ENCODE peak calls at places on chromosome 3, in eight cellular contexts. Y is endothelial cell of umbilical vein, W is K562, G is A549, F is HCT116, M is HepG2, T is H1, I is GM12878. L is an unnamed sample.

GRCh38 chr3:107028086-107028485 is 349.2 kb upstream of the CCDC54 start:
- DNase-seq in Y (no peak), W (no peak), G (no peak), F (no peak), M (no peak), T (no peak), I (no peak), L (no peak)

GRCh38 chr3:65902304-65902793 is 136.4 kb downstream of the MAGI1 start:
- DNase-seq in Y (no peak), W (no peak), G (no peak), F (no peak), M (no peak), T (peak), I (no peak), L (no peak)

GRCh38 chr3:168040624-168041208 is 55.0 kb downstream of the GOLIM4 start:
- DNase-seq in Y (peak), W (peak), G (peak), F (peak), M (peak), T (no peak), I (no peak), L (peak)

GRCh38 chr3:108441081-108441507 is 69.3 kb downstream of the MYH15 start:
- DNase-seq in Y (no peak), W (no peak), G (no peak), F (no peak), M (no peak), T (no peak), I (no peak), L (no peak)

GRCh38 chr3:194194051-194194756 is 58.3 kb downstream of the HES1 start:
- DNase-seq in Y (no peak), W (no peak), G (no peak), F (no peak), M (no peak), T (no peak), I (no peak), L (peak)

GRCh38 chr3:151171145-151171544 is 31.9 kb downstream of the GPR171 start:
- DNase-seq in Y (no peak), W (no peak), G (no peak), F (no peak), M (peak), T (no peak), I (no peak), L (peak)

GRCh38 chr3:10628902-10629700 is 123.7 kb upstream of the ATP2B2 start:
- DNase-seq in Y (no peak), W (no peak), G (no peak), F (no peak), M (no peak), T (no peak), I (no peak), L (no peak)

GRCh38 chr3:172040976-172041963 is 1.9 kb downstream of the FNDC3B start:
- DNase-seq in Y (no peak), W (no peak), G (peak), F (no peak), M (no peak), T (no peak), I (no peak), L (peak)

GRCh38 chr3:196971094-196971698 is 2.6 kb upstream of the PIGZ start:
- DNase-seq in Y (no peak), W (peak), G (no peak), F (no peak), M (no peak), T (no peak), I (no peak), L (peak)

GRCh38 chr3:107525101-107525953 is 2.6 kb downstream of the BBX start:
- DNase-seq in Y (peak), W (peak), G (peak), F (no peak), M (no peak), T (no peak), I (no peak), L (peak)

GRCh38 chr3:185825639-185826481 is 1.0 kb upstream of the IGF2BP2 start:
- DNase-seq in Y (peak), W (peak), G (peak), F (no peak), M (no peak), T (no peak), I (no peak), L (peak)

GRCh38 chr3:190258634-190259033 is 63.6 kb downstream of the CLDN1 start:
- DNase-seq in Y (no peak), W (no peak), G (no peak), F (no peak), M (peak), T (no peak), I (no peak), L (no peak)

GRCh38 chr3:56219894-56220805 is 248.1 kb downstream of the ERC2 start:
- DNase-seq in Y (no peak), W (no peak), G (no peak), F (no peak), M (no peak), T (no peak), I (no peak), L (no peak)

GRCh38 chr3:115632026-115632425 is 8.7 kb downstream of the GAP43 start:
- DNase-seq in Y (no peak), W (no peak), G (no peak), F (no peak), M (no peak), T (no peak), I (no peak), L (no peak)

GRCh38 chr3:78957456-78957855 is 810.3 kb downstream of the ROBO1 start:
- DNase-seq in Y (no peak), W (no peak), G (no peak), F (no peak), M (no peak), T (no peak), I (no peak), L (no peak)

GRCh38 chr3:140432176-140432753 is 245.6 kb upstream of the TRIM42 start:
- DNase-seq in Y (peak), W (no peak), G (no peak), F (no peak), M (no peak), T (no peak), I (no peak), L (no peak)

GRCh38 chr3:48475188-48475587 is 28.7 kb downstream of the ATRIP start:
- DNase-seq in Y (no peak), W (no peak), G (no peak), F (no peak), M (no peak), T (no peak), I (no peak), L (no peak)

GRCh38 chr3:60417590-60417989 is 833.7 kb downstream of the FHIT start:
- DNase-seq in Y (no peak), W (no peak), G (no peak), F (no peak), M (no peak), T (no peak), I (no peak), L (no peak)

DNA sequence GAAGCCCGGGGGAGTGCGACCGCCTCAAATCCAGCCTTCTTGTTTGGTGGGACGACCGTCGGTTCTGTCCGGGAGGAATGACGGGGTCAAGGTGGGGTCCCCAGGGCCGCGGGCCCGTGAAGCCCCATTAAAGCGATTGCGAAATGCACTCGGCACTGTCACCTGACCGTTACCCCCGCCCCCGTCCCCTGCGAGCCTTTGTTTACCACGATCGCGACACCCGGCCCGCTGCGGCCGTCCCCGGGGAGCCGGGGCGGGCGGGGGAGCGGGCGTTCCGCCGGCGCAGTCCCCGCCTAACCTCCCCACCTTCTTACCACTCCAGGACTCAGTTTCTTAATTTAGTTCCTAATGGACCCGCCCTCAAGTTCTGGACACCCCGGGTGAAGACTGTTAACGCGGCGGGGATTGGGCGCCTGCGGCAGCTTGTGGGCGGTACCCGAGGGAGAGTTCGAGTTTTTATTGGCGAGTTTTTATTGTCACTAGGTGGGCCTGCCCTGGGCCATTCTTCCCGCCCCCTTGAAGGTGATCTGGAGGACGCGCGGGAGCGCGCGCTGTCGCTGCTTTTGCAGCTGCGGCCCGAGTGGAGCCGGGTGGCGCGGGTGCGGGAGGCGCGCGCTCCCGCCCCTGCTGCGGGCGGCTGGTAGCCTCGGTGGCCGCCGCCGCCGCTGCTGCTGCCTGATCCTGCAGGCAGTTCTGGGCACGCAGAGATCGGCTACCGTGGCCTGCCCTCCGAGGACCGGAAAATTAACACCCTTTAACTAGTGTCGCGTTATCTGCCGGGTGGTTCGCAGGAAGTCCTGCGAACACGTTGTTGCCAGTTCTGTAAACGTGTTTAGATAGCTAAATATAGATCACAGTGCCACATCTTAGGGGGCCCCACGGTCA is 1.0 kb downstream of the KLHL24 start:
- DNase-seq in Y (peak), W (peak), G (peak), F (peak), M (peak), T (peak), I (peak), L (peak)
- H3K4me3 ChIP-seq in Y (peak), W (peak), G (peak), F (peak), M (peak), T (peak), I (peak), L (peak)

DNA sequence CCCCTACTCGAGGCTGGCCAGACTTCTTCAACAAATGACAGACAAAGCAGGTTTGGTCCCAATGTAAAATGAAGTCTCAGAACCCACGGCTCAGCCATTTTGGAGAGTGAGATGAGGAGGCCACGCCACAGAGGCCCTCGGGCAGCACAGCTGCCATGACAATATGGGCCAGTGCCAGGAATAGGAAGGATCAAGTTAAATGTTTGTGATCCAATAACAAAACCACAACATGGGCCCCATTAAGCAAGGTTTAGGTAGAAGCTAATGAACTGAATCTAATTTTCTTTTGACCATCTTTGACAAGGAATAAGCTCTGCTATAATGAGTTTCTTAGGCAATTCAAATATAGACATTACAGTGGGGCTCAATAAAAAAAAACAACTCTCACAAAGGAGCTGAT is 52.6 kb downstream of the RFTN1 start:
- DNase-seq in Y (no peak), W (no peak), G (no peak), F (no peak), M (no peak), T (no peak), I (no peak), L (no peak)
- TF ChIP-seq MAX in Y (no peak), W (no peak), G (no peak), F (no peak), M (no peak), T (no peak), I (no peak), L (no peak)

GRCh38 chr3:129315386-129315991 is 36.8 kb downstream of the HMCES start:
- DNase-seq in Y (peak), W (no peak), G (peak), F (no peak), M (no peak), T (no peak), I (no peak), L (peak)

GRCh38 chr3:129316121-129317013 is 37.7 kb downstream of the HMCES start:
- DNase-seq in Y (peak), W (peak), G (peak), F (peak), M (peak), T (no peak), I (no peak), L (peak)

GRCh38 chr3:129313983-129314756 is 35.5 kb downstream of the HMCES start:
- DNase-seq in Y (no peak), W (no peak), G (peak), F (no peak), M (peak), T (no peak), I (no peak), L (peak)

GRCh38 chr3:129313415-129313982 is 34.8 kb downstream of the HMCES start:
- DNase-seq in Y (no peak), W (no peak), G (no peak), F (no peak), M (no peak), T (no peak), I (no peak), L (no peak)

DNA sequence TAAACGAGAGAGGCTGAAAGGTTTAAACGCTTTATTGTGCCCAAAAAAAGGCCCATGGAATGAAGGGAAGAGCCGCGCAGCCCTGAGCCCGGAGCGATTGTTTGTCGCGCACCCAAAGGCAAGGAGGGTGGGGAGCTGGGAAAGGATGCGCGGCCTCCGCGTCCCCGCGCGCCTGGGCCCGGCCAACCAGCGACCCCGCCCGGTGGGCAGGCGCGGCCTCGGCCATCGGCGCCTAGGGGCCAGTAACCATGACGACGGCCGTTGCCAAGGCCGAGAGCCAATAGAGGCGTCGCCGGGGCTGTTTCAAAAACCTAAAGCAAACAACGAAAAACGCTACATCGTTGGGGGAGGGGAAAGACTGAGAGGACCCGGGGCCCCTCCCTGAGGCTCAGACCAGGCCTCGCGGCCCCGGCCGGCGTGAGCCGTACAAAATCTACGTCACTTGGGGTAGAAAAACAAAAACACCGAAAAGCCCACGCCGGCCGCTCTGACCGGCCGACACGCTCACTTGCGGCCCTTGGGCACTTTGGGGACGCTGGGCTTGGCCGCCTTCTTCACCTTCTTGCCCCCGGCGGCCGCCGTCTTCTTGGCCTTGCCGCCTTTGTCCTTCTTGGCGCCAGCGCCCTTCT is 36.2 kb downstream of the HMCES start:
- DNase-seq in Y (peak), W (peak), G (peak), F (peak), M (peak), T (peak), I (no peak), L (peak)
- TF ChIP-seq POLR2A in Y (peak), W (no peak), G (no peak), F (peak), M (peak), T (no peak), I (peak), L (no peak)

DNA sequence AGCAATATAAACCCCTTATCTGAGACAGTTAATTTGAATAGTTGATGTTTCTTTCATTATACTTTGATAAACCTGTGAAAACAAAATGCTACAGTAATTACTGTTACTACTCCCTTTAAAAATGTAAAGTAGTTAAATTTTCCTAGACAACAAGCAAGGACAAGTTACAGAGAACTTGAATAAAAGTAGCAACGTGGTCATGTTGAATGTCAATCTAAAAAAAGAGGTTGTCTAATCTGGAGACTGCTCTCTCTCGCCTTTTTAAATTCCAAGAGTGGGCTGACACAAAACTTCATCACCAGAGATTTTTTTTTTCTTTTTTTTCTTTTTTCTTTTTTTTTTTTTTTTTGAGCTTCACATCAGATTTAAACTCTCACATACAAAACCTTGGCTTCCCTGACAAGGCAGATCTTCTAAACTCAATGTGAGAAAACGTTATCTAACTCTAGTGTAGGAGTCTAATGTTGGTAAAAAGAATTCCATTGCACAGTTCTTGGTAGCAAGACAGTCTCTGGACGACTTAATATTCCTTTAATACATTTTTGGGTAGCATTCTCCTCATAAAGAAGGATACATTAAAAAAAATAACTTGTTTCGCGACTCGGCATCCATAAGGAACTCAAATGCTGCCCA is 4.1 kb downstream of the FOXP1 start:
- DNase-seq in Y (no peak), W (no peak), G (no peak), F (no peak), M (no peak), T (no peak), I (no peak), L (no peak)
- H3K4me3 ChIP-seq in Y (peak), W (no peak), G (peak), F (no peak), M (peak), T (no peak), I (no peak), L (peak)

DNA sequence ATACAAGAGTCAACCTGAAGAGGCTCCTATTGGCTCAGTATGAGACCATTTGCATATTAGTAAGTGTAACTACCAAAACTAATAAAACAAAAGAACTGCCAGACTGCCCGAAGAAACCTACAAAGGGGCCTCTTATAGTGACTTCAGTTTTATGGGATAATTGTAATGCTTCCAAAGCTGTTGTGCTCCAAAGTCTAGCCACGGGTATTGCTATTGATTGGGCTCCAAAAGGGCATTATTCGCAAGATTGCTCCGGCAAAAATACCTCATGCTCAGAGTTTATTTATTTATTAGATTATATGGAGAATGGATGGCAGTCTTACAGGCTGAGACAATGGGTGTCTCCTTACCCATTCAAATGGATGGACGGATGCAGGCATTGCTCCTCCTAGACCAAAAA is 11.4 kb downstream of the RPL22L1 start:
- DNase-seq in Y (no peak), W (no peak), G (no peak), F (no peak), M (no peak), T (no peak), I (no peak), L (no peak)
- TF ChIP-seq MAX in Y (no peak), W (no peak), G (no peak), F (no peak), M (no peak), T (no peak), I (no peak), L (no peak)

L was measured in NB4.